ENCODE peak calls at places on chromosomes 6 and 20, in six cellular contexts. One of them, this sample, is unnamed.

GRCh38 chr6:43119456-43119855 is 43.3 kb downstream of the PTK7 start:
- DNase-seq in nephron progenitor cell: no peak
- DNase-seq in progenitor cell of endocrine pancreas: no peak
- DNase-seq in stimulated activated naive CD8-positive, alpha-beta T cell treated with anti-CD3 and anti-CD28 coated beads, Interleukin-15, Interleukin-2, amounts not matched to agents 100 U/mL and 50 U/mL, for 24 hours: no peak
- DNase-seq in skeletal muscle cell: no peak
- DNase-seq in HEK293T: no peak
- DNase-seq in this sample: no peak

GRCh38 chr6:24802271-24803059 is 3.7 kb upstream of the ARMH2 start:
- DNase-seq in nephron progenitor cell: no peak
- DNase-seq in stimulated activated naive CD8-positive, alpha-beta T cell treated with anti-CD3 and anti-CD28 coated beads, Interleukin-15, Interleukin-2, amounts not matched to agents 100 U/mL and 50 U/mL, for 24 hours: no peak
- DNase-seq in progenitor cell of endocrine pancreas: no peak
- DNase-seq in skeletal muscle cell: no peak
- DNase-seq in HEK293T: no peak
- DNase-seq in this sample: no peak

GRCh38 chr20:31674895-31675827 is 37.4 kb downstream of the COX4I2 start:
- DNase-seq in nephron progenitor cell: no peak
- DNase-seq in stimulated activated naive CD8-positive, alpha-beta T cell treated with anti-CD3 and anti-CD28 coated beads, Interleukin-15, Interleukin-2, amounts not matched to agents 100 U/mL and 50 U/mL, for 24 hours: peak; percentile 66
- DNase-seq in HEK293T: no peak
- DNase-seq in skeletal muscle cell: peak; percentile 60
- DNase-seq in progenitor cell of endocrine pancreas: no peak
- DNase-seq in this sample: peak; percentile 34

GRCh38 chr6:138162104-138162946 is 586 bp downstream of the ARFGEF3 start:
- DNase-seq in nephron progenitor cell: peak; percentile 42
- DNase-seq in skeletal muscle cell: no peak
- DNase-seq in progenitor cell of endocrine pancreas: peak; percentile 15
- DNase-seq in HEK293T: peak; percentile 48
- DNase-seq in stimulated activated naive CD8-positive, alpha-beta T cell treated with anti-CD3 and anti-CD28 coated beads, Interleukin-15, Interleukin-2, amounts not matched to agents 100 U/mL and 50 U/mL, for 24 hours: peak; percentile 10
- DNase-seq in this sample: no peak

GRCh38 chr6:38542031-38542430 is 97.7 kb downstream of the BTBD9 start:
- DNase-seq in stimulated activated naive CD8-positive, alpha-beta T cell treated with anti-CD3 and anti-CD28 coated beads, Interleukin-15, Interleukin-2, amounts not matched to agents 100 U/mL and 50 U/mL, for 24 hours: no peak
- DNase-seq in progenitor cell of endocrine pancreas: no peak
- DNase-seq in HEK293T: no peak
- DNase-seq in nephron progenitor cell: no peak
- DNase-seq in skeletal muscle cell: no peak
- DNase-seq in this sample: no peak

GRCh38 chr6:122286512-122286911 is 112.9 kb upstream of the HSF2 start:
- DNase-seq in skeletal muscle cell: no peak
- DNase-seq in stimulated activated naive CD8-positive, alpha-beta T cell treated with anti-CD3 and anti-CD28 coated beads, Interleukin-15, Interleukin-2, amounts not matched to agents 100 U/mL and 50 U/mL, for 24 hours: no peak
- DNase-seq in nephron progenitor cell: no peak
- DNase-seq in HEK293T: no peak
- DNase-seq in progenitor cell of endocrine pancreas: no peak
- DNase-seq in this sample: no peak

GRCh38 chr6:153024401-153025017 is 22.0 kb upstream of the MTRF1L start:
- DNase-seq in HEK293T: peak; percentile 70
- DNase-seq in nephron progenitor cell: peak; percentile 43
- DNase-seq in stimulated activated naive CD8-positive, alpha-beta T cell treated with anti-CD3 and anti-CD28 coated beads, Interleukin-15, Interleukin-2, amounts not matched to agents 100 U/mL and 50 U/mL, for 24 hours: peak; percentile 30
- DNase-seq in skeletal muscle cell: no peak
- DNase-seq in progenitor cell of endocrine pancreas: peak; percentile 22
- DNase-seq in this sample: no peak

GRCh38 chr6:32973934-32974333 is 5.5 kb downstream of the BRD2 start:
- DNase-seq in HEK293T: no peak
- DNase-seq in progenitor cell of endocrine pancreas: no peak
- DNase-seq in nephron progenitor cell: no peak
- DNase-seq in stimulated activated naive CD8-positive, alpha-beta T cell treated with anti-CD3 and anti-CD28 coated beads, Interleukin-15, Interleukin-2, amounts not matched to agents 100 U/mL and 50 U/mL, for 24 hours: no peak
- DNase-seq in skeletal muscle cell: no peak
- DNase-seq in this sample: no peak

GRCh38 chr6:52337633-52338290 is 24.2 kb upstream of the PAQR8 start:
- DNase-seq in progenitor cell of endocrine pancreas: no peak
- DNase-seq in stimulated activated naive CD8-positive, alpha-beta T cell treated with anti-CD3 and anti-CD28 coated beads, Interleukin-15, Interleukin-2, amounts not matched to agents 100 U/mL and 50 U/mL, for 24 hours: no peak
- DNase-seq in HEK293T: no peak
- DNase-seq in nephron progenitor cell: no peak
- DNase-seq in skeletal muscle cell: no peak
- DNase-seq in this sample: no peak

GRCh38 chr6:150142304-150142656 is 564 bp upstream of the PPP1R14C start:
- DNase-seq in skeletal muscle cell: peak; percentile 5
- DNase-seq in stimulated activated naive CD8-positive, alpha-beta T cell treated with anti-CD3 and anti-CD28 coated beads, Interleukin-15, Interleukin-2, amounts not matched to agents 100 U/mL and 50 U/mL, for 24 hours: no peak
- DNase-seq in progenitor cell of endocrine pancreas: no peak
- DNase-seq in HEK293T: no peak
- DNase-seq in nephron progenitor cell: peak; percentile 50
- DNase-seq in this sample: no peak

GRCh38 chr6:160534050-160534696 is 129.9 kb downstream of the LPA start:
- DNase-seq in stimulated activated naive CD8-positive, alpha-beta T cell treated with anti-CD3 and anti-CD28 coated beads, Interleukin-15, Interleukin-2, amounts not matched to agents 100 U/mL and 50 U/mL, for 24 hours: peak; percentile 72
- DNase-seq in progenitor cell of endocrine pancreas: peak; percentile 68
- DNase-seq in skeletal muscle cell: no peak
- DNase-seq in HEK293T: peak; percentile 72
- DNase-seq in nephron progenitor cell: peak; percentile 80
- DNase-seq in this sample: no peak

GRCh38 chr6:160583805-160584204 is 80.3 kb downstream of the LPA start:
- DNase-seq in stimulated activated naive CD8-positive, alpha-beta T cell treated with anti-CD3 and anti-CD28 coated beads, Interleukin-15, Interleukin-2, amounts not matched to agents 100 U/mL and 50 U/mL, for 24 hours: no peak
- DNase-seq in HEK293T: no peak
- DNase-seq in nephron progenitor cell: no peak
- DNase-seq in skeletal muscle cell: no peak
- DNase-seq in progenitor cell of endocrine pancreas: no peak
- DNase-seq in this sample: no peak

GRCh38 chr6:130473886-130474285 is 108.1 kb downstream of the TMEM200A start:
- DNase-seq in stimulated activated naive CD8-positive, alpha-beta T cell treated with anti-CD3 and anti-CD28 coated beads, Interleukin-15, Interleukin-2, amounts not matched to agents 100 U/mL and 50 U/mL, for 24 hours: no peak
- DNase-seq in progenitor cell of endocrine pancreas: no peak
- DNase-seq in nephron progenitor cell: no peak
- DNase-seq in skeletal muscle cell: peak; percentile 39
- DNase-seq in HEK293T: no peak
- DNase-seq in this sample: no peak

GRCh38 chr6:89145461-89145961 is 344 bp upstream of the PM20D2 start:
- DNase-seq in progenitor cell of endocrine pancreas: no peak
- DNase-seq in stimulated activated naive CD8-positive, alpha-beta T cell treated with anti-CD3 and anti-CD28 coated beads, Interleukin-15, Interleukin-2, amounts not matched to agents 100 U/mL and 50 U/mL, for 24 hours: no peak
- DNase-seq in nephron progenitor cell: no peak
- DNase-seq in HEK293T: peak; percentile 18
- DNase-seq in skeletal muscle cell: no peak
- DNase-seq in this sample: no peak

This sample was measured in AG04449.